ENCODE peak calls at places on chromosomes 16 and 17, in seven cellular contexts. V is left ventricle myocardium inferior; W is Caco-2; L is CD8-positive, alpha-beta memory T cell; S is right lobe of liver; E is adrenal gland; Z is ovary. X is an unnamed sample. For H3K27me3, the result is how much of the 10 kb centered on the place peaks cover.

GRCh38 chr17:27446569-27447301 is 9.5 kb upstream of the KSR1 start:
- DNase-seq in E (peak), W (no peak), V (no peak), S (no peak), L (no peak), Z (no peak), X (no peak)

GRCh38 chr17:83065660-83066542 is 13.5 kb upstream of the METRNL start:
- DNase-seq in Z (peak), V (peak), W (peak), S (peak), E (no peak), L (no peak), X (no peak)

GRCh38 chr16:53912155-53912554 is 208.2 kb downstream of the FTO start:
- DNase-seq in E (no peak), V (no peak), L (peak), Z (no peak), S (no peak), W (peak), X (no peak)

GRCh38 chr17:66715745-66716156 is 119.2 kb upstream of the CACNG5 start:
- DNase-seq in V (no peak), L (peak), Z (no peak), E (peak), W (peak), S (no peak), X (no peak)

GRCh38 chr16:69476920-69477418 is 52.5 kb downstream of the CYB5B start:
- DNase-seq in Z (no peak), W (peak), E (peak), S (no peak), V (no peak), L (no peak), X (no peak)

GRCh38 chr17:15177343-15177742 is 87.8 kb downstream of the PMP22 start:
- DNase-seq in E (no peak), W (no peak), Z (no peak), L (no peak), S (no peak), V (no peak), X (no peak)

GRCh38 chr17:15133143-15133542 is 132.0 kb downstream of the PMP22 start:
- DNase-seq in Z (no peak), L (no peak), W (no peak), S (no peak), E (no peak), V (no peak), X (no peak)

GRCh38 chr17:45855691-45856315 is 11.1 kb downstream of the SPPL2C start:
- DNase-seq in Z (no peak), E (no peak), L (no peak), W (no peak), S (no peak), V (no peak), X (no peak)

GRCh38 chr16:80176114-80176513 is 364.7 kb upstream of the DYNLRB2 start:
- DNase-seq in E (no peak), Z (no peak), W (no peak), S (no peak), L (no peak), V (no peak), X (no peak)

GRCh38 chr16:25084797-25085196 is 26.7 kb upstream of the LCMT1 start:
- DNase-seq in S (no peak), E (no peak), Z (no peak), V (no peak), L (no peak), W (no peak), X (no peak)

GRCh38 chr17:53668854-53669253 is 153.9 kb upstream of the KIF2B start:
- DNase-seq in S (no peak), L (no peak), E (no peak), W (no peak), V (no peak), Z (no peak), X (no peak)

GRCh38 chr16:8686031-8686621 is 11.7 kb downstream of the ABAT start:
- DNase-seq in L (no peak), W (no peak), E (peak), Z (no peak), V (peak), S (peak), X (no peak)

GRCh38 chr17:59962739-59963318 is 1.7 kb downstream of the RNFT1 start:
- DNase-seq in E (no peak), Z (no peak), V (no peak), W (no peak), S (no peak), L (no peak), X (no peak)
- H3K4me3 ChIP-seq in E (no peak), Z (no peak), V (peak), W (no peak), S (no peak), L (no peak), X (no peak)

GRCh38 chr16:51755039-51755501 is 604.0 kb upstream of the SALL1 start:
- DNase-seq in V (no peak), Z (no peak), S (no peak), E (no peak), W (no peak), L (no peak), X (no peak)
- H3K27me3 ChIP-seq in V (under half), Z (under half), S (under half), E (under half), W (under half), L (under half), X (under half)

DNA sequence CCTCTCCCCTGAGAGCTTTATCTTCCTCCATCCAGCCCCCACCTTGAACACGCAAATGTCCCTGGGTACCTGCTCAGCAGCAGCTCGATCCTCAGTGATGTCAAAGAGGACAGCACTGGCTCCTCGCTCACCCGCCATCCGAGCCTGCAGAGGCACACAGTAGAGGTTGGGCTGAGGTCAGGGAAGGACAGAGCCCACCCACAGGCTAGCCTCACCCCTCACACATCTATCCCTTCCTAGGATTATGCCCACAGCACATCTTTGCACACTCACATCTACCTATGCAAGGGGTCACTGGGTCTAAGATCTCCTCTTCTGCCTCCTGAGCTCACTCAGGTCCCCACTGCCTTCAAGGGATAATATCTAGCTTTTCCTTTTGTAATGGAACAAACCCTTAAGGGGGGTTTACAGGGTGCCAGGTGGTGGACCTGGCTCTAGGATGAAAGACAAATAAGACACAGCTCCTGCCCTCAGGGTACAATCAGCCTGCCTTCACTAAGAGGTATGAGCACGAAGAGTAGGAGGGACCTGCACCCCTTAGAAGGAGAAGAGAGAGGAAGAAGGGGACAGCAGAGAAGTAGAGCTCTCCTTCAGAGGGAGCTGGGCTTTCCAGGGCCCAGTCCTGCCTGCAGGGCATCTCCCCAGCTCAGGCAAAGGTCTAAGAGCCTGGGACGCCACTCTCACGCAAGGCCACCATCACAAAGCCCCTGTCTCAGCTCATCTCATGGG is 11.6 kb upstream of the SUPT4H1 start:
- DNase-seq in L (no peak), Z (no peak), V (no peak), W (no peak), E (peak), S (no peak), X (no peak)
- H3K4me3 ChIP-seq in L (no peak), Z (no peak), V (no peak), W (no peak), E (no peak), S (no peak), X (no peak)

GRCh38 chr17:179721-180379 is 1.6 kb downstream of the DOC2B start:
- DNase-seq in L (no peak), V (no peak), S (no peak), E (no peak), Z (no peak), W (no peak), X (no peak)
- H3K27me3 ChIP-seq in L (under half), V (half or more), S (under half), E (under half), Z (under half), W (under half), X (under half)

DNA sequence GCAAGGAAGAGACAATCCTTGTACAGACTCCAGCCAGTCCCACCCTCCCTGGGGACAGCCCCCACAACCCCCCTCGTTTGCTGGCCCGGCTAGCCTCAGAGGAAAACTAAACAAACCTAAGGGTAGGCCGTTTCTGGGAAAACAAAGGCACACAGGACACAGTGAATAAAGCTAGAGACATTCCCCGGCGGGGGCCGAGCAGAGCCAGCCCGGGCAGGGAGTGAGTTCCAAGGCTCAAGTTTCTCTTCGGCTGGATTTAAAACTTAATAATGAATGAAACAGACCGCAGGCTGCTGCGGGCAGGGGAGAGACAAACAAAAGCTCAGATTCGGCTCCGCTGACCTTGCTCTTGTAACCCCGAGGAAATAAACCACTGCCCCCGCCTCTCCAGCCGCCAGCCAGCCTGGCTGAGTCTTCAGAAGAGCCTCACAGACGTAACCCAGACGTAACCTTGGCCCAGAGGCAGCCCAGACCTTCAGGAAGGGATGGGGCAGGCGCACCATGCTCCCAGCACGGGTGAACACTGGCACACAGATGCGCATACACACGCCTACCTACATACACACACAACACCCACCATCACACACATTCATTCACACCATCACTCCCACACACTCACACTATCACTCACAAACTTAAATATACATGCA is 216.0 kb downstream of the ZNF423 start:
- DNase-seq in Z (peak), L (no peak), V (peak), S (no peak), E (peak), W (no peak), X (no peak)
- H3K4me3 ChIP-seq in Z (peak), L (no peak), V (peak), S (no peak), E (no peak), W (no peak), X (no peak)

GRCh38 chr17:36812762-36813161 is 124.5 kb upstream of the LHX1 start:
- DNase-seq in Z (no peak), E (no peak), W (no peak), S (no peak), V (no peak), L (no peak), X (no peak)
- H3K27me3 ChIP-seq in Z (under half), E (under half), W (under half), S (under half), V (half or more), L (under half), X (under half)

GRCh38 chr16:51109173-51109572 is 41.9 kb downstream of the SALL1 start:
- DNase-seq in E (no peak), L (no peak), Z (no peak), W (no peak), S (no peak), V (no peak), X (no peak)
- H3K4me3 ChIP-seq in E (no peak), L (no peak), Z (no peak), W (no peak), S (no peak), V (no peak), X (no peak)

DNA sequence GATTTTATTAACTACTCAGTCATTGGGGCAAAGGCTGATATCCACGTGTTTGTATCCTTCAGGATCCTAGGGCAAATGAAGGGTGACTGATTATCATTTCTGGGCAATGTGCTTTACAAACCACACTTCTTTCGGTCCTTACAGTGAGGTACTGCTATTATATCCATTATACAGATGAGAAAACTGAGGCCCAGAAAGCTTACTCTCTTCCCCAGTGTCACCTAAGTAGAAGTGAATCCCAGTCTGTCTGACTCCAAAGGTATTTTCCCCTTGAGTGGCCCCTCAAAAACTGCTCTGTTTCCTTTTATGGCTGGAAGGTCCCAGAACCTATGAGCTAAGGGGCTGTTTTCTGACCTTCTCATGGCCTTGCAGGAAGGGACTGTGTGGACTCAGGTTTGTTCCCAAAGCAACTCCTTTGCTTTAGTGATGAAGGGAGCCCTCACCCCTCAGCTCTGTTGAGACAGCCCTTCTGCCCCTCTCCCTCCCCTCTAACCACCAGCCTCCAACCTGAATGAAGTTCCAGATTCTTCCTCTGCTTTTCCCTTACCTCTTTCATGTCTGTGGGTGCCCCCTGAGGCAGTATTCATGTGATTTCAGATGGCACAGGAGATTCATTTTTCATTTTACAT is 27.4 kb upstream of the ADGRG1 start:
- DNase-seq in L (no peak), Z (no peak), V (no peak), W (no peak), E (no peak), S (no peak), X (no peak)
- H3K27me3 ChIP-seq in L (under half), Z (under half), V (under half), W (under half), E (under half), S (under half), X (under half)

GRCh38 chr17:65558311-65558682 is 3.2 kb downstream of the AXIN2 start:
- DNase-seq in V (no peak), L (no peak), W (no peak), Z (no peak), S (no peak), E (no peak), X (no peak)
- H3K4me3 ChIP-seq in V (no peak), L (peak), W (peak), Z (peak), S (no peak), E (no peak), X (peak)

GRCh38 chr17:4529533-4530152 is 25.5 kb downstream of the MYBBP1A start:
- DNase-seq in Z (no peak), S (no peak), L (no peak), V (no peak), W (no peak), E (no peak), X (no peak)
- H3K27me3 ChIP-seq in Z (under half), S (under half), L (under half), V (under half), W (under half), E (under half), X (under half)